ENCODE peak calls at places on chromosomes 5 and 9, in ten cellular contexts. I is cardiac muscle cell; G is heart right ventricle; H is heart left ventricle; B is dorsolateral prefrontal cortex; C is WERI-Rb-1; L is psoas muscle; F is CD8-positive, alpha-beta T cell; K is fibroblast of lung; R is CD4-positive, alpha-beta T cell. Y is an unnamed sample.

GRCh38 chr9:97411789-97412627 is at the start of gene TDRD7:
- DNase-seq in I (peak), G (peak), H (peak), B (peak), C (peak), L (peak), F (peak), K (peak), R (peak), Y (peak)

GRCh38 chr9:91037511-91038482 is 236.2 kb downstream of the SYK start:
- DNase-seq in I (no peak), G (no peak), H (peak), B (no peak), C (no peak), L (peak), F (no peak), K (peak), R (no peak), Y (peak)

GRCh38 chr9:111966851-111967250 is 70.2 kb downstream of the UGCG start:
- DNase-seq in I (no peak), G (no peak), H (no peak), B (no peak), C (peak), L (no peak), F (no peak), K (peak), R (no peak), Y (no peak)

GRCh38 chr5:81657386-81657785 is 93.5 kb downstream of the SSBP2 start:
- DNase-seq in I (no peak), G (no peak), H (no peak), B (no peak), C (no peak), L (no peak), F (no peak), K (peak), R (no peak), Y (peak)

GRCh38 chr5:68245325-68245724 is 29.8 kb downstream of the PIK3R1 start:
- DNase-seq in I (no peak), G (no peak), H (no peak), B (no peak), C (no peak), L (no peak), F (no peak), K (peak), R (no peak), Y (no peak)

GRCh38 chr9:121690316-121690715 is 38.9 kb downstream of the DAB2IP start:
- DNase-seq in I (no peak), G (no peak), H (no peak), B (no peak), C (peak), L (no peak), F (no peak), K (no peak), R (no peak), Y (no peak)

GRCh38 chr9:90607701-90608122 is 34.9 kb downstream of the DIRAS2 start:
- DNase-seq in I (no peak), G (no peak), H (no peak), B (no peak), C (no peak), L (no peak), F (no peak), K (no peak), R (no peak), Y (no peak)

GRCh38 chr5:179315356-179315890 is 29.8 kb downstream of the ADAMTS2 start:
- DNase-seq in I (no peak), G (peak), H (peak), B (peak), C (no peak), L (no peak), F (no peak), K (no peak), R (no peak), Y (no peak)

GRCh38 chr5:3912790-3913189 is 317.2 kb downstream of the IRX1 start:
- DNase-seq in I (no peak), G (no peak), H (no peak), B (no peak), C (no peak), L (no peak), F (no peak), K (no peak), R (no peak), Y (no peak)

GRCh38 chr9:84278131-84278530 is 62.4 kb downstream of the SLC28A3 start:
- DNase-seq in I (no peak), G (no peak), H (no peak), B (no peak), C (no peak), L (no peak), F (no peak), K (no peak), R (no peak), Y (no peak)

GRCh38 chr5:56319281-56320242 is 86.4 kb upstream of the ANKRD55 start:
- DNase-seq in I (no peak), G (peak), H (peak), B (no peak), C (no peak), L (peak), F (no peak), K (peak), R (no peak), Y (peak)

GRCh38 chr9:108273988-108274387 is 581.8 kb downstream of the ACTL7B start:
- DNase-seq in I (no peak), G (no peak), H (no peak), B (no peak), C (peak), L (no peak), F (no peak), K (no peak), R (no peak), Y (no peak)

GRCh38 chr9:111870774-111871542 is 25.7 kb upstream of the UGCG start:
- DNase-seq in I (no peak), G (no peak), H (no peak), B (no peak), C (no peak), L (no peak), F (no peak), K (no peak), R (no peak), Y (no peak)

GRCh38 chr9:129138476-129139232 is 27.4 kb downstream of the PTPA start:
- DNase-seq in I (peak), G (peak), H (peak), B (no peak), C (no peak), L (peak), F (no peak), K (peak), R (no peak), Y (no peak)

GRCh38 chr9:91156451-91157234 is 205.1 kb downstream of the AUH start:
- DNase-seq in I (no peak), G (no peak), H (no peak), B (no peak), C (no peak), L (no peak), F (peak), K (no peak), R (no peak), Y (no peak)

GRCh38 chr5:181221105-181221791 is 1.8 kb upstream of the TRIM41 start:
- DNase-seq in I (no peak), G (no peak), H (no peak), B (no peak), C (no peak), L (no peak), F (peak), K (no peak), R (peak), Y (no peak)

GRCh38 chr9:131500377-131500776 is 2.3 kb upstream of the POMT1 start:
- DNase-seq in I (no peak), G (no peak), H (no peak), B (peak), C (no peak), L (no peak), F (peak), K (no peak), R (peak), Y (peak)

GRCh38 chr5:137735531-137736284 is at the start of gene KLHL3:
- DNase-seq in I (peak), G (peak), H (peak), B (peak), C (peak), L (no peak), F (peak), K (peak), R (peak), Y (no peak)

GRCh38 chr9:38171926-38172325 is 102.9 kb upstream of the SHB start:
- DNase-seq in I (no peak), G (no peak), H (no peak), B (no peak), C (no peak), L (no peak), F (no peak), K (no peak), R (no peak), Y (no peak)

GRCh38 chr5:143759368-143760136 is 52.4 kb upstream of the HMHB1 start:
- DNase-seq in I (no peak), G (no peak), H (no peak), B (no peak), C (no peak), L (no peak), F (no peak), K (no peak), R (no peak), Y (no peak)

GRCh38 chr5:132104561-132104960 is 31.0 kb downstream of the CSF2 start:
- DNase-seq in I (no peak), G (no peak), H (no peak), B (no peak), C (no peak), L (no peak), F (no peak), K (peak), R (no peak), Y (no peak)

GRCh38 chr5:149376711-149377447 is 2.2 kb downstream of the IL17B start:
- DNase-seq in I (no peak), G (no peak), H (no peak), B (no peak), C (no peak), L (no peak), F (no peak), K (no peak), R (no peak), Y (no peak)

GRCh38 chr5:172115541-172115982 is 72.5 kb downstream of the STK10 start:
- DNase-seq in I (no peak), G (no peak), H (no peak), B (no peak), C (no peak), L (no peak), F (peak), K (no peak), R (no peak), Y (no peak)

GRCh38 chr5:1643651-1644392 is 120.1 kb upstream of the LPCAT1 start:
- DNase-seq in I (no peak), G (no peak), H (no peak), B (peak), C (no peak), L (no peak), F (no peak), K (no peak), R (no peak), Y (no peak)

GRCh38 chr9:86368871-86369521 is 14.8 kb upstream of the TUT7 start:
- DNase-seq in I (no peak), G (no peak), H (no peak), B (no peak), C (no peak), L (no peak), F (no peak), K (peak), R (no peak), Y (peak)

GRCh38 chr9:116287721-116288120 is 134.1 kb downstream of the PAPPA start:
- DNase-seq in I (no peak), G (no peak), H (no peak), B (no peak), C (no peak), L (no peak), F (no peak), K (peak), R (no peak), Y (no peak)

GRCh38 chr9:108534741-108535140 is 321.0 kb downstream of the ACTL7B start:
- DNase-seq in I (no peak), G (no peak), H (no peak), B (no peak), C (no peak), L (no peak), F (no peak), K (peak), R (no peak), Y (peak)

GRCh38 chr5:173875189-173875588 is 13.0 kb upstream of the CPEB4 start:
- DNase-seq in I (no peak), G (no peak), H (no peak), B (no peak), C (no peak), L (no peak), F (no peak), K (no peak), R (no peak), Y (no peak)

GRCh38 chr9:131181091-131181681 is 55.8 kb downstream of the NUP214 start:
- DNase-seq in I (peak), G (no peak), H (no peak), B (no peak), C (no peak), L (no peak), F (no peak), K (no peak), R (no peak), Y (no peak)

GRCh38 chr5:429453-430188 is 13.4 kb upstream of the EXOC3 start:
- DNase-seq in I (no peak), G (no peak), H (no peak), B (no peak), C (peak), L (no peak), F (no peak), K (peak), R (no peak), Y (peak)

GRCh38 chr5:125668904-125669303 is 754.3 kb upstream of the GRAMD2B start:
- DNase-seq in I (no peak), G (no peak), H (no peak), B (no peak), C (peak), L (no peak), F (no peak), K (no peak), R (no peak), Y (peak)

GRCh38 chr5:142006363-142007236 is 6.2 kb downstream of the GNPDA1 start:
- DNase-seq in I (no peak), G (no peak), H (no peak), B (no peak), C (no peak), L (no peak), F (no peak), K (no peak), R (no peak), Y (no peak)

GRCh38 chr5:56625577-56625976 is 189.8 kb upstream of the MAP3K1 start:
- DNase-seq in I (no peak), G (no peak), H (no peak), B (no peak), C (no peak), L (no peak), F (no peak), K (peak), R (no peak), Y (peak)

GRCh38 chr9:110844121-110844520 is 175.5 kb downstream of the MUSK start:
- DNase-seq in I (no peak), G (no peak), H (no peak), B (no peak), C (no peak), L (no peak), F (no peak), K (no peak), R (no peak), Y (no peak)

GRCh38 chr9:69857131-69857530 is 36.5 kb downstream of the CFAP95 start:
- DNase-seq in I (no peak), G (no peak), H (no peak), B (no peak), C (no peak), L (no peak), F (no peak), K (peak), R (no peak), Y (peak)

GRCh38 chr5:149915392-149916260 is 29.0 kb downstream of the PDE6A start:
- DNase-seq in I (peak), G (no peak), H (no peak), B (no peak), C (peak), L (no peak), F (no peak), K (no peak), R (no peak), Y (peak)

GRCh38 chr5:92147792-92148191 is 764.7 kb upstream of the ARRDC3 start:
- DNase-seq in I (no peak), G (no peak), H (no peak), B (no peak), C (no peak), L (no peak), F (no peak), K (no peak), R (no peak), Y (no peak)

GRCh38 chr5:92147263-92147662 is 764.1 kb upstream of the ARRDC3 start:
- DNase-seq in I (no peak), G (no peak), H (no peak), B (no peak), C (no peak), L (no peak), F (no peak), K (no peak), R (no peak), Y (no peak)

GRCh38 chr5:92145852-92146251 is 762.7 kb upstream of the ARRDC3 start:
- DNase-seq in I (no peak), G (no peak), H (no peak), B (no peak), C (no peak), L (no peak), F (no peak), K (no peak), R (no peak), Y (no peak)

GRCh38 chr5:92144824-92145223 is 761.7 kb upstream of the ARRDC3 start:
- DNase-seq in I (no peak), G (no peak), H (no peak), B (no peak), C (no peak), L (no peak), F (no peak), K (no peak), R (no peak), Y (no peak)
- H3K27ac ChIP-seq in I (no peak), G (no peak), H (no peak), B (no peak), C (no peak), L (no peak), F (no peak), K (no peak), R (no peak), Y (no peak)

DNA sequence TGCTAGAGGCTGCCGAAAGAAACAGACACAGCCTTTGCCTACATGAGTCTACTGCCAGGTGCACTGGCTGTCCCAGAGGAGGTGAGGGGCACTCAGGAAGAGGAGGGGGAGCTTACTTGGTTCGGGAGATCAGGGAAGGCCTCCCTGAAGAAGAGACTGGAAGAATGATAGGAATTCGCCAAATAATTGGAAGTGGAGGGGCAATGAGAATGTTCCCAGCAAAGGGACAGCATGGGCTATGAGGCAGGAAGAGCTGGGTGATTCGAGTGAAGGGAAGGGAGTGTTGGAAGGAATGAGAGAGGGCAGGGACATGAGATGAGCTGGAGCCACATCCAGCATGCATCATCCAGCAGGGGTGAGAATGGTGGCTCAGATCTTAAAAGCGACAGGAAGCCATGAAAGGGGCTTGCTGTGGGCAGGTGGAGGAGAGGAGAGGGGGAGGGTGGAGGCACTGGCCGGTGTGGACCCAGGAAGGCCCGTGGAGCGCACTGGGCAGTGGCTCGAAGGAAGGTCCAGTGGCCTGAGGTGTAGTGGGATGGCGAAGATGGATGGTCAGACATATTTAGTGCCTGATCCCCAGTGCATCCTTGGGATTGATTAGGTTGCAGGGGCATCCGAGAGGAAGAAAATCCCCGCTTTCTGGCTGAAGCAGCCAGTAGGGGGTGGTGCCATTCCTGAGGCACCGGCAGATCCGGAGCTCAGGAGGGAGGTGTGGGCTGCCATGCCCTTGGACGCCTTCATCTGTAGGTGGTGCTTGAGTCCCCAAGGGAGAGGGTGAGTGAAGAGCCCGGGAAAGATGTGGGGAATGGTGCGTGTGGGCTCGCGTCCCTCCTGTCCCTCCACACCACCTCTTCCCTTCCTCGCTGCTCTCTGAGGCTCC is 53.5 kb upstream of the GARNL3 start:
- DNase-seq in I (no peak), G (no peak), H (no peak), B (no peak), C (peak), L (no peak), F (no peak), K (no peak), R (no peak), Y (no peak)
- TF ChIP-seq CTCF in I (no peak), G (no peak), H (no peak), B (no peak), C (peak), L (no peak), F (no peak), K (no peak), R (no peak), Y (no peak)

GRCh38 chr5:59038169-59039002 is 455.5 kb downstream of the RAB3C start:
- DNase-seq in I (no peak), G (no peak), H (no peak), B (no peak), C (peak), L (peak), F (no peak), K (peak), R (no peak), Y (no peak)

GRCh38 chr5:59036274-59036961 is 453.5 kb downstream of the RAB3C start:
- DNase-seq in I (no peak), G (no peak), H (peak), B (no peak), C (no peak), L (peak), F (peak), K (peak), R (peak), Y (peak)

GRCh38 chr5:59037453-59038168 is 454.7 kb downstream of the RAB3C start:
- DNase-seq in I (no peak), G (no peak), H (no peak), B (no peak), C (no peak), L (no peak), F (no peak), K (peak), R (no peak), Y (no peak)

GRCh38 chr5:59035681-59036080 is 452.8 kb downstream of the RAB3C start:
- DNase-seq in I (no peak), G (no peak), H (no peak), B (no peak), C (no peak), L (no peak), F (no peak), K (peak), R (no peak), Y (no peak)

GRCh38 chr5:59037041-59037440 is 454.2 kb downstream of the RAB3C start:
- DNase-seq in I (no peak), G (no peak), H (no peak), B (no peak), C (no peak), L (no peak), F (no peak), K (peak), R (no peak), Y (no peak)
- H3K27ac ChIP-seq in I (no peak), G (no peak), H (peak), B (no peak), C (no peak), L (peak), F (peak), K (peak), R (no peak), Y (no peak)

DNA sequence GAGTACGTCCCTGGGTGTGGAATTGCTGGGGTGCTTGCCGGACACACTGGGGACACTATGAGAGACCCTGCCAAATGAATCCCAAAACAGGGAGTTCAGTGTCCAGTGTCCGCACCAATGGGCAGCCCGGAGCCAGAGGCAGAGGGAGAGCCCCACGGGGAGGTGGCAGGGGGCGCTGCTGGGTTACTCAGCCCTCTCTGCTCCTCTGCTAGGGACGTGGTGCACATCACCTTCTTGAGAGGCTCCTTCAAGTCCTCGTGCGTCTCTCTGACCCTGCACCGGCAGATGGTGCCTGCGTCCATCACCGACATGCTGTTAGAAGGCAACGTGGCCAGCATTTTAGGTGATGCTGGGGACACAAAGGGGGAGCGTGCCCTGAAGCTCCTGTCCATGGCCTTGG is 20.8 kb downstream of the STKLD1 start:
- DNase-seq in I (peak), G (no peak), H (no peak), B (no peak), C (peak), L (no peak), F (no peak), K (no peak), R (no peak), Y (no peak)
- TF ChIP-seq CTCF in I (peak), G (no peak), H (peak), B (no peak), C (peak), L (no peak), F (no peak), K (peak), R (no peak), Y (no peak)

DNA sequence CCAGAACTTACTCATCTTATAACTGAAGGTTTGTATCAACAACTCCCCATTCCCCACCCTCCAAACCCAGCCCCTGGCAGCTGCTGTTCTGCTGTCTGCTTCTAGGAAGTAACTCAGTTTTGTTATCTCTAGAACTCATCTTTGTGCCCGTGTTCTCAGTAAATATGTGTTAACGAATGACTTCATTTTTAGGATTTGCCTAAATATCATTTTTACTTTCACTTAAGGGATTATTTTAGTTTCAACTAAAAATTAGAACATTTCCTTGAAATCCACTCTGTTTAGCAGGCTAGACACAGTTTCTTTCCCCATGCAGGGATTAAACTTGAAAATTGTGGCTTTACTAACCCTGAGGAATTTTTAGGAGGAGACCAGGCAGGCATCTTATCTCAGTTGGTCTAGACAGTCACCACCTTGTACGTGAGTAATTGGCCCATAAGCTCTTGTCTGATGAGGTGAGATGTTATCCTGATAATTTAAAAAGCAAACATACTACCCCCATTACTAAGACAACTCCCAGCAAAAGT is 68.2 kb upstream of the TNFAIP8 start:
- DNase-seq in I (no peak), G (no peak), H (no peak), B (no peak), C (no peak), L (no peak), F (peak), K (no peak), R (peak), Y (peak)
- H3K27ac ChIP-seq in I (peak), G (no peak), H (no peak), B (no peak), C (peak), L (no peak), F (peak), K (no peak), R (peak), Y (no peak)